ENCODE peak calls at places on chromosomes 12 and 14, in eight cellular contexts. J, G, X, I, Y, M, K and P are unnamed samples.

GRCh38 chr14:77376380-77376770 is 519 bp downstream of the TMED8 start:
- DNase-seq in J (no peak), G (peak), X (peak), I (peak), Y (peak), M (peak), K (peak), P (peak)

GRCh38 chr14:78836777-78837176 is 666.6 kb downstream of the NRXN3 start:
- DNase-seq in J (peak), G (no peak), X (peak), I (no peak), Y (peak), M (peak), K (peak), P (no peak)

GRCh38 chr12:18139254-18139653 is 49.3 kb upstream of the RERGL start:
- DNase-seq in J (no peak), G (no peak), X (no peak), I (no peak), Y (no peak), M (no peak), K (no peak), P (no peak)

GRCh38 chr12:79934309-79935020 is 432 bp downstream of the PPP1R12A start:
- DNase-seq in J (peak), G (peak), X (no peak), I (peak), Y (peak), M (no peak), K (no peak), P (peak)

GRCh38 chr12:104643921-104644669 is 187.3 kb downstream of the CHST11 start:
- DNase-seq in J (no peak), G (peak), X (peak), I (no peak), Y (no peak), M (peak), K (no peak), P (no peak)

GRCh38 chr14:103315368-103315911 is 18.6 kb upstream of the EIF5 start:
- DNase-seq in J (peak), G (no peak), X (no peak), I (no peak), Y (no peak), M (peak), K (no peak), P (peak)

GRCh38 chr12:9687228-9687627 is 17.7 kb downstream of the CLEC2D start:
- DNase-seq in J (no peak), G (no peak), X (no peak), I (no peak), Y (no peak), M (no peak), K (no peak), P (no peak)

GRCh38 chr12:117158096-117158495 is 32.2 kb downstream of the FBXO21 start:
- DNase-seq in J (no peak), G (no peak), X (no peak), I (no peak), Y (no peak), M (no peak), K (no peak), P (no peak)

GRCh38 chr12:98725481-98726247 is 80.6 kb downstream of the APAF1 start:
- DNase-seq in J (peak), G (no peak), X (no peak), I (peak), Y (peak), M (peak), K (no peak), P (peak)

GRCh38 chr14:90384543-90384911 is 12.3 kb upstream of the CALM1 start:
- DNase-seq in J (no peak), G (no peak), X (no peak), I (no peak), Y (peak), M (no peak), K (no peak), P (no peak)

GRCh38 chr12:19434538-19434937 is 4.8 kb upstream of the AEBP2 start:
- DNase-seq in J (no peak), G (no peak), X (no peak), I (no peak), Y (peak), M (no peak), K (no peak), P (no peak)

GRCh38 chr14:21454843-21455550 is 926 bp downstream of the CHD8 start:
- DNase-seq in J (peak), G (no peak), X (no peak), I (no peak), Y (peak), M (no peak), K (no peak), P (no peak)

GRCh38 chr14:19878029-19878642 is 3.2 kb downstream of the OR4K2 start:
- DNase-seq in J (peak), G (no peak), X (no peak), I (no peak), Y (peak), M (no peak), K (no peak), P (no peak)

GRCh38 chr12:182381-182883 is 31.5 kb downstream of the SLC6A12 start:
- DNase-seq in J (no peak), G (peak), X (no peak), I (no peak), Y (peak), M (no peak), K (peak), P (no peak)

GRCh38 chr12:70031046-70031445 is 206.0 kb downstream of the MYRFL start:
- DNase-seq in J (no peak), G (no peak), X (no peak), I (no peak), Y (no peak), M (no peak), K (no peak), P (no peak)

GRCh38 chr14:75861161-75861621 is 120.6 kb downstream of the TGFB3 start:
- DNase-seq in J (peak), G (no peak), X (no peak), I (peak), Y (peak), M (peak), K (no peak), P (no peak)

GRCh38 chr12:98575013-98575412 is 18.5 kb upstream of the SLC25A3 start:
- DNase-seq in J (no peak), G (no peak), X (no peak), I (no peak), Y (no peak), M (no peak), K (no peak), P (no peak)

GRCh38 chr14:76138758-76139723 is 12.7 kb upstream of the GPATCH2L start:
- DNase-seq in J (no peak), G (no peak), X (no peak), I (no peak), Y (no peak), M (no peak), K (no peak), P (no peak)

GRCh38 chr12:30088259-30088995 is 304.7 kb upstream of the TMTC1 start:
- DNase-seq in J (no peak), G (no peak), X (no peak), I (no peak), Y (no peak), M (no peak), K (no peak), P (no peak)

GRCh38 chr14:41805633-41806032 is 199.0 kb downstream of the LRFN5 start:
- DNase-seq in J (no peak), G (no peak), X (no peak), I (no peak), Y (no peak), M (no peak), K (no peak), P (no peak)

GRCh38 chr12:66514581-66514980 is 164.3 kb downstream of the GRIP1 start:
- DNase-seq in J (no peak), G (no peak), X (no peak), I (no peak), Y (no peak), M (no peak), K (no peak), P (no peak)

GRCh38 chr14:48914382-48914781 is 671.8 kb downstream of the RPS29 start:
- DNase-seq in J (no peak), G (no peak), X (no peak), I (no peak), Y (no peak), M (no peak), K (no peak), P (no peak)

GRCh38 chr14:93727039-93727740 is 61.1 kb downstream of the PRIMA1 start:
- DNase-seq in J (no peak), G (peak), X (no peak), I (no peak), Y (no peak), M (no peak), K (no peak), P (no peak)

GRCh38 chr14:69615471-69616407 is 4.3 kb downstream of the SUSD6 start:
- DNase-seq in J (no peak), G (peak), X (peak), I (peak), Y (peak), M (peak), K (peak), P (peak)
- H3K4me3 ChIP-seq in J (no peak), G (peak), X (peak), I (peak), Y (peak), M (no peak), K (peak), P (peak)

DNA sequence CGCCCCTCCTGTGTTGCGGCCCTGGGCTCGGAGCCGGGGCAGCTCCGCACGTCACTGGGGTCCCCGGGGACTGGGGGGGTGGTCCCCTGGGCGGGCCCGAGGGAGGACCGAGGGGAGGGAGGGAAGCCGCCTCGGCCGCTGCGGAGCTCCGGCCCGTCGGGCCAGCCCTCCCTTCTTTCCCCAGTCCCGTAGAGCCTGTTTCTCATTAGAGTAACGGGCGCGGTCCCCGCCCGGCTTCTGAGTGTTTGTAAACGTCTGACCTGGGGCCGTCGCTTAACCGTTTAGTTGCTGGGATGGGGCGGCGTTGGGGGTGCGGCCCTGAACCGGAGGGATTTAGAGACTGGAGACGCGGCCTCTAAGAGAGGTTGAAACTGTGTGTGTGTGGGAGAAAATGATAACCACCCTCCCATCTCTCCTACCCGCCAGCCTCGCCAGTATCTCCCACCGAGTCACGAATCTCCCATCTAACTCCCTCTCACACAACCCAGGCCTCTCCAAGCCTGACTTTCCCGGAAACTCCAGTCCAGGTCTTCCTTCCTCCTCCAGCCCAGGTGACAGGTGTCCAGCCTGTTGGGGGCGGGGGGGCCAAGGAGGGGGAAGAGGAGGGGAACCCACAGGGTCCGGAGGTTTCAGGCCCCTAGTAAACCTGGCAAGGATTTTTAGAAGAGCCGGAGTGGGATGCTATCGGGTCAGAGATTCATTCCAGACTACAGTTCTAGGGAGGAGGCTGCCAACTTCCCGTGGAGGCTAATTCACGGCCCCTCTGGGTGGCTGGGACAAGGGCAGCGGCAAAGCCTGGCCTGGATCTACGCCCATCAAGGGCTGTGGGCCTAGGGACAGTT is 1.1 kb upstream of the NFATC4 start:
- DNase-seq in J (peak), G (peak), X (peak), I (peak), Y (peak), M (peak), K (peak), P (peak)
- TF ChIP-seq POLR2A in J (no peak), G (no peak), X (peak), I (peak), Y (peak), M (peak), K (no peak), P (peak)

GRCh38 chr12:122062832-122063690 is 15.5 kb upstream of the MLXIP start:
- DNase-seq in J (peak), G (no peak), X (peak), I (peak), Y (peak), M (peak), K (peak), P (peak)
- H3K4me3 ChIP-seq in J (peak), G (no peak), X (peak), I (peak), Y (peak), M (no peak), K (no peak), P (no peak)

GRCh38 chr12:56676851-56677601 is 11.1 kb downstream of the PTGES3 start:
- DNase-seq in J (no peak), G (peak), X (peak), I (no peak), Y (no peak), M (no peak), K (no peak), P (no peak)
- TF ChIP-seq POLR2A in J (no peak), G (no peak), X (no peak), I (no peak), Y (no peak), M (no peak), K (no peak), P (no peak)